ENCODE peak calls at places on chromosomes 13 and 19, in four cellular contexts. M is right cardiac atrium, E is sciatic nerve, N is left ventricle myocardium superior. H is an unnamed sample.

GRCh38 chr13:102694944-102695343 is at the start of gene METTL21C:
- DNase-seq in M (no peak), E (no peak), N (no peak), H (no peak)

GRCh38 chr13:112012004-112012704 is 54.8 kb upstream of the SOX1 start:
- DNase-seq in M (no peak), E (no peak), N (no peak), H (no peak)

GRCh38 chr19:35162471-35163326 is 8.2 kb downstream of the FXYD5 start:
- DNase-seq in M (no peak), E (no peak), N (no peak), H (no peak)

GRCh38 chr19:11973020-11973810 is 8.4 kb downstream of the ZNF763 start:
- DNase-seq in M (no peak), E (no peak), N (no peak), H (no peak)

GRCh38 chr19:3403489-3404323 is 37.3 kb downstream of the NFIC start:
- DNase-seq in M (peak; percentile 97), E (peak; percentile 88), N (peak; percentile 93), H (peak; percentile 93)

GRCh38 chr13:103067751-103068563 is 1.7 kb upstream of the SLC10A2 start:
- DNase-seq in M (peak; percentile 36), E (no peak), N (no peak), H (no peak)

GRCh38 chr19:6073858-6074708 is 36.2 kb downstream of the RFX2 start:
- DNase-seq in M (no peak), E (peak; percentile 41), N (no peak), H (no peak)

GRCh38 chr19:29538651-29539050 is 12.9 kb downstream of the VSTM2B start:
- DNase-seq in M (no peak), E (no peak), N (no peak), H (no peak)

GRCh38 chr13:36758345-36758744 is 60.7 kb upstream of the RFXAP start:
- DNase-seq in M (no peak), E (no peak), N (no peak), H (no peak)

GRCh38 chr19:40266912-40267600 is 18.1 kb downstream of the AKT2 start:
- DNase-seq in M (peak; percentile 35), E (no peak), N (no peak), H (peak; percentile 20)

GRCh38 chr19:7808108-7808507 is 21.9 kb upstream of the EVI5L start:
- DNase-seq in M (no peak), E (no peak), N (no peak), H (no peak)

GRCh38 chr19:41705393-41706174 is 2.8 kb upstream of the CEACAM5 start:
- DNase-seq in M (no peak), E (peak; percentile 56), N (no peak), H (no peak)

GRCh38 chr13:108924154-108924940 is 294.9 kb downstream of the MYO16 start:
- DNase-seq in M (no peak), E (no peak), N (no peak), H (no peak)

GRCh38 chr19:41521860-41522555 is 54.0 kb upstream of the CEACAM21 start:
- DNase-seq in M (peak; percentile 64), E (no peak), N (peak; percentile 49), H (peak; percentile 48)

GRCh38 chr19:18109731-18110671 is 12.4 kb downstream of the MAST3 start:
- DNase-seq in M (peak; percentile 89), E (peak; percentile 77), N (peak; percentile 79), H (peak; percentile 85)

GRCh38 chr13:71864981-71865857 is 1.8 kb downstream of the DACH1 start:
- DNase-seq in M (peak; percentile 75), E (peak; percentile 56), N (peak; percentile 52), H (peak; percentile 65)

GRCh38 chr19:18173572-18174294 is at the start of gene IFI30:
- DNase-seq in M (peak; percentile 90), E (peak; percentile 85), N (peak; percentile 85), H (peak; percentile 88)

GRCh38 chr13:46721054-46721453 is 75.9 kb downstream of the ESD start:
- DNase-seq in M (peak; percentile 69), E (peak; percentile 66), N (peak; percentile 36), H (no peak)

GRCh38 chr13:93227906-93228801 is 1.5 kb downstream of the GPC6 start:
- DNase-seq in M (peak; percentile 86), E (peak; percentile 71), N (peak; percentile 58), H (peak; percentile 54)

GRCh38 chr13:78241278-78241919 is 322.8 kb upstream of the EDNRB start:
- DNase-seq in M (peak; percentile 34), E (no peak), N (peak; percentile 38), H (no peak)

GRCh38 chr13:90868321-90868920 is 479.1 kb upstream of the MIR17HG start:
- DNase-seq in M (peak; percentile 45), E (no peak), N (no peak), H (no peak)

GRCh38 chr13:63124863-63125262 is 1709.2 kb upstream of the PCDH20 start:
- DNase-seq in M (no peak), E (no peak), N (no peak), H (no peak)

GRCh38 chr19:45451181-45451849 is 16.5 kb upstream of the FOSB start:
- DNase-seq in M (peak; percentile 70), E (no peak), N (peak; percentile 44), H (peak; percentile 48)

GRCh38 chr13:51628059-51628852 is 44.0 kb downstream of the WDFY2 start:
- DNase-seq in M (peak; percentile 39), E (no peak), N (no peak), H (no peak)

GRCh38 chr19:43780706-43781525 is at the start of gene KCNN4:
- DNase-seq in M (peak; percentile 57), E (no peak), N (no peak), H (no peak)

GRCh38 chr19:16361254-16361653 is 36.6 kb downstream of the KLF2 start:
- DNase-seq in M (peak; percentile 48), E (no peak), N (no peak), H (no peak)

GRCh38 chr19:38736413-38737280 is 7.6 kb downstream of the CAPN12 start:
- DNase-seq in M (peak; percentile 66), E (peak; percentile 81), N (peak; percentile 50), H (peak; percentile 43)